ENCODE peak calls at places on chromosome 2, in eight cellular contexts. One of them, this sample, is unnamed.

GRCh38 chr2:23900927-23901322 is 26.0 kb downstream of the ATAD2B start:
- DNase-seq in IMR-90: peak; percentile 94
- DNase-seq in suprapubic skin: no peak
- DNase-seq in hepatocyte: peak; percentile 23
- DNase-seq in H9: no peak
- DNase-seq in transverse colon: peak; percentile 23
- DNase-seq in HL-60: no peak
- DNase-seq in progenitor cell of endocrine pancreas: no peak
- DNase-seq in this sample: no peak

GRCh38 chr2:10305254-10305635 is 2.5 kb downstream of the HPCAL1 start:
- DNase-seq in IMR-90: no peak
- DNase-seq in suprapubic skin: no peak
- DNase-seq in hepatocyte: no peak
- DNase-seq in H9: no peak
- DNase-seq in transverse colon: no peak
- DNase-seq in HL-60: no peak
- DNase-seq in progenitor cell of endocrine pancreas: no peak
- DNase-seq in this sample: peak; percentile 32

GRCh38 chr2:96090527-96090926 is 25.8 kb downstream of the ADRA2B start:
- DNase-seq in IMR-90: peak; percentile 54
- DNase-seq in suprapubic skin: no peak
- DNase-seq in hepatocyte: peak; percentile 34
- DNase-seq in H9: no peak
- DNase-seq in transverse colon: no peak
- DNase-seq in HL-60: no peak
- DNase-seq in progenitor cell of endocrine pancreas: no peak
- DNase-seq in this sample: peak; percentile 5

GRCh38 chr2:179605341-179605740 is 256.1 kb downstream of the ZNF385B start:
- DNase-seq in IMR-90: peak; percentile 45
- DNase-seq in suprapubic skin: no peak
- DNase-seq in hepatocyte: no peak
- DNase-seq in H9: no peak
- DNase-seq in transverse colon: no peak
- DNase-seq in HL-60: no peak
- DNase-seq in progenitor cell of endocrine pancreas: no peak
- DNase-seq in this sample: no peak

GRCh38 chr2:82120648-82121047 is 1816.1 kb upstream of the LRRTM1 start:
- DNase-seq in IMR-90: no peak
- DNase-seq in suprapubic skin: no peak
- DNase-seq in hepatocyte: peak; percentile 4
- DNase-seq in H9: no peak
- DNase-seq in transverse colon: no peak
- DNase-seq in HL-60: no peak
- DNase-seq in progenitor cell of endocrine pancreas: no peak
- DNase-seq in this sample: no peak

GRCh38 chr2:230417436-230417835 is 1.4 kb downstream of the SP100 start:
- DNase-seq in IMR-90: no peak
- DNase-seq in suprapubic skin: no peak
- DNase-seq in hepatocyte: no peak
- DNase-seq in H9: no peak
- DNase-seq in transverse colon: no peak
- DNase-seq in HL-60: no peak
- DNase-seq in progenitor cell of endocrine pancreas: no peak
- DNase-seq in this sample: no peak

GRCh38 chr2:130341562-130342019 is 1.1 kb upstream of the IMP4 start:
- DNase-seq in IMR-90: no peak
- DNase-seq in suprapubic skin: no peak
- DNase-seq in hepatocyte: peak; percentile 48
- DNase-seq in H9: no peak
- DNase-seq in transverse colon: peak; percentile 57
- DNase-seq in HL-60: no peak
- DNase-seq in progenitor cell of endocrine pancreas: no peak
- DNase-seq in this sample: no peak

GRCh38 chr2:212424090-212424489 is 114.5 kb downstream of the ERBB4 start:
- DNase-seq in IMR-90: no peak
- DNase-seq in suprapubic skin: no peak
- DNase-seq in hepatocyte: no peak
- DNase-seq in H9: no peak
- DNase-seq in transverse colon: no peak
- DNase-seq in HL-60: no peak
- DNase-seq in progenitor cell of endocrine pancreas: no peak
- DNase-seq in this sample: no peak

GRCh38 chr2:206080927-206081326 is 5.0 kb downstream of the INO80D start:
- DNase-seq in IMR-90: no peak
- DNase-seq in suprapubic skin: no peak
- DNase-seq in hepatocyte: no peak
- DNase-seq in H9: no peak
- DNase-seq in transverse colon: no peak
- DNase-seq in HL-60: no peak
- DNase-seq in progenitor cell of endocrine pancreas: no peak
- DNase-seq in this sample: no peak

GRCh38 chr2:202249521-202249850 is 11.1 kb upstream of the SUMO1 start:
- DNase-seq in IMR-90: peak; percentile 22
- DNase-seq in suprapubic skin: no peak
- DNase-seq in hepatocyte: no peak
- DNase-seq in H9: no peak
- DNase-seq in transverse colon: no peak
- DNase-seq in HL-60: no peak
- DNase-seq in progenitor cell of endocrine pancreas: no peak
- DNase-seq in this sample: no peak

GRCh38 chr2:38671946-38672345 is 6.0 kb downstream of the GALM start:
- DNase-seq in IMR-90: no peak
- DNase-seq in suprapubic skin: no peak
- DNase-seq in hepatocyte: no peak
- DNase-seq in H9: no peak
- DNase-seq in transverse colon: no peak
- DNase-seq in HL-60: no peak
- DNase-seq in progenitor cell of endocrine pancreas: no peak
- DNase-seq in this sample: no peak

GRCh38 chr2:27378096-27378808 is 2.3 kb downstream of the ZNF513 start:
- DNase-seq in IMR-90: no peak
- DNase-seq in suprapubic skin: no peak
- DNase-seq in hepatocyte: no peak
- DNase-seq in H9: peak; percentile 35
- DNase-seq in transverse colon: no peak
- DNase-seq in HL-60: peak; percentile 30
- DNase-seq in progenitor cell of endocrine pancreas: no peak
- DNase-seq in this sample: no peak

GRCh38 chr2:211534655-211535054 is 978.3 kb downstream of the CPS1 start:
- DNase-seq in IMR-90: no peak
- DNase-seq in suprapubic skin: no peak
- DNase-seq in hepatocyte: no peak
- DNase-seq in H9: no peak
- DNase-seq in transverse colon: no peak
- DNase-seq in HL-60: no peak
- DNase-seq in progenitor cell of endocrine pancreas: no peak
- DNase-seq in this sample: no peak

GRCh38 chr2:134103196-134103595 is 150.7 kb upstream of the MGAT5 start:
- DNase-seq in IMR-90: no peak
- DNase-seq in suprapubic skin: no peak
- DNase-seq in hepatocyte: no peak
- DNase-seq in H9: no peak
- DNase-seq in transverse colon: no peak
- DNase-seq in HL-60: no peak
- DNase-seq in progenitor cell of endocrine pancreas: no peak
- DNase-seq in this sample: no peak

GRCh38 chr2:25347205-25347815 is 5.6 kb upstream of the DNMT3A start:
- DNase-seq in IMR-90: peak; percentile 72
- DNase-seq in suprapubic skin: no peak
- DNase-seq in hepatocyte: peak; percentile 52
- DNase-seq in H9: no peak
- DNase-seq in transverse colon: no peak
- DNase-seq in HL-60: no peak
- DNase-seq in progenitor cell of endocrine pancreas: no peak
- DNase-seq in this sample: no peak

GRCh38 chr2:169361706-169362345 is 508 bp downstream of the LRP2 start:
- DNase-seq in IMR-90: no peak
- DNase-seq in suprapubic skin: no peak
- DNase-seq in hepatocyte: peak; percentile 71
- DNase-seq in H9: peak; percentile 53
- DNase-seq in transverse colon: no peak
- DNase-seq in HL-60: no peak
- DNase-seq in progenitor cell of endocrine pancreas: peak; percentile 71
- DNase-seq in this sample: no peak

GRCh38 chr2:237096201-237096600 is 10.5 kb downstream of the COPS8 start:
- DNase-seq in IMR-90: no peak
- DNase-seq in suprapubic skin: no peak
- DNase-seq in hepatocyte: no peak
- DNase-seq in H9: no peak
- DNase-seq in transverse colon: no peak
- DNase-seq in HL-60: no peak
- DNase-seq in progenitor cell of endocrine pancreas: no peak
- DNase-seq in this sample: no peak

GRCh38 chr2:189350515-189351209 is 90.6 kb upstream of the WDR75 start:
- DNase-seq in IMR-90: peak; percentile 88
- DNase-seq in suprapubic skin: peak; percentile 74
- DNase-seq in hepatocyte: peak; percentile 30
- DNase-seq in H9: no peak
- DNase-seq in transverse colon: no peak
- DNase-seq in HL-60: no peak
- DNase-seq in progenitor cell of endocrine pancreas: no peak
- DNase-seq in this sample: no peak

GRCh38 chr2:173232956-173233744 is 121.5 kb upstream of the CDCA7 start:
- DNase-seq in IMR-90: peak; percentile 26
- DNase-seq in suprapubic skin: no peak
- DNase-seq in hepatocyte: no peak
- DNase-seq in H9: no peak
- DNase-seq in transverse colon: no peak
- DNase-seq in HL-60: no peak
- DNase-seq in progenitor cell of endocrine pancreas: no peak
- DNase-seq in this sample: no peak

GRCh38 chr2:240300261-240300821 is 135.1 kb upstream of the GPC1 start:
- DNase-seq in IMR-90: no peak
- DNase-seq in suprapubic skin: no peak
- DNase-seq in hepatocyte: no peak
- DNase-seq in H9: peak; percentile 27
- DNase-seq in transverse colon: no peak
- DNase-seq in HL-60: no peak
- DNase-seq in progenitor cell of endocrine pancreas: peak; percentile 5
- DNase-seq in this sample: no peak

GRCh38 chr2:115771516-115771915 is 1329.1 kb downstream of the DPP10 start:
- DNase-seq in IMR-90: no peak
- DNase-seq in suprapubic skin: no peak
- DNase-seq in hepatocyte: no peak
- DNase-seq in H9: no peak
- DNase-seq in transverse colon: no peak
- DNase-seq in HL-60: no peak
- DNase-seq in progenitor cell of endocrine pancreas: no peak
- DNase-seq in this sample: no peak
- TF ChIP-seq CTCF in IMR-90: no peak
- TF ChIP-seq CTCF in suprapubic skin: no peak
- TF ChIP-seq CTCF in hepatocyte: no peak
- TF ChIP-seq CTCF in H9: no peak
- TF ChIP-seq CTCF in transverse colon: no peak
- TF ChIP-seq CTCF in HL-60: no peak
- TF ChIP-seq CTCF in progenitor cell of endocrine pancreas: no peak
- TF ChIP-seq CTCF in this sample: no peak

DNA sequence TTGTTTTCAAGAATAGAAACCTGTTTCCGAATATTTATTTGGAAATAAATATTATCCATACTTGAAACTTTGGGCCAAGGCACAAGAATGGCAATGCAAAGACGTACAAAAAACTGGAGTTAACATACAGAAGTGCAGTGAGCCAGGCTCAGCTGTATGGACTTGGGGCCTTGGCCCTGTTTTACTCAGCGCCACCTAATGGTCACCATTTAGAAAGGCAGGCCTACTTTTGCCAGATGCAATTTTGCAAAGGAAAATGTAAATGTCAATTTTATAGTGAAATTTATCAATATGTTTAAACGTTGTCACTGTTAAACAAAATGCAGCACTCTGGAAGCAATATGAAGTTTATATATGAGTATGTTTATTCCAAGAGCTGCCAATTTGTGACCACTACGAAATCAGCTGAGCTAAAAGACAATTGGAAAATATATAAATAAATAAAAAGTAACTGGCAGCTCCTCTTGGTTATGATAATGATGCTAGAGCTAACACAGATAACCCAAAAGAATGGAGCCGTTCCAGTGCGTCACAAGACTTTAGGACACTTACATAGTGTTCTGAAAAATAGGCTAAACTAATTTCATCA is 155.0 kb downstream of the ARHGAP15 start:
- DNase-seq in IMR-90: peak; percentile 50
- DNase-seq in suprapubic skin: no peak
- DNase-seq in hepatocyte: peak; percentile 68
- DNase-seq in H9: no peak
- DNase-seq in transverse colon: no peak
- DNase-seq in HL-60: peak; percentile 52
- DNase-seq in progenitor cell of endocrine pancreas: no peak
- DNase-seq in this sample: no peak
- TF ChIP-seq CTCF in IMR-90: peak; percentile 61
- TF ChIP-seq CTCF in suprapubic skin: peak; percentile 57
- TF ChIP-seq CTCF in hepatocyte: peak; percentile 66
- TF ChIP-seq CTCF in H9: peak; percentile 87
- TF ChIP-seq CTCF in transverse colon: peak; percentile 40
- TF ChIP-seq CTCF in HL-60: peak; percentile 76
- TF ChIP-seq CTCF in progenitor cell of endocrine pancreas: peak; percentile 76
- TF ChIP-seq CTCF in this sample: peak; percentile 90

GRCh38 chr2:31268344-31268743 is 34.4 kb downstream of the EHD3 start:
- DNase-seq in IMR-90: no peak
- DNase-seq in suprapubic skin: no peak
- DNase-seq in hepatocyte: no peak
- DNase-seq in H9: peak; percentile 48
- DNase-seq in transverse colon: no peak
- DNase-seq in HL-60: no peak
- DNase-seq in progenitor cell of endocrine pancreas: no peak
- DNase-seq in this sample: no peak
- TF ChIP-seq CTCF in IMR-90: no peak
- TF ChIP-seq CTCF in suprapubic skin: no peak
- TF ChIP-seq CTCF in hepatocyte: no peak
- TF ChIP-seq CTCF in H9: peak; percentile 42
- TF ChIP-seq CTCF in transverse colon: no peak
- TF ChIP-seq CTCF in HL-60: no peak
- TF ChIP-seq CTCF in progenitor cell of endocrine pancreas: no peak
- TF ChIP-seq CTCF in this sample: no peak

GRCh38 chr2:145547620-145548019 is 1027.7 kb upstream of the ZEB2 start:
- DNase-seq in IMR-90: no peak
- DNase-seq in suprapubic skin: no peak
- DNase-seq in hepatocyte: no peak
- DNase-seq in H9: no peak
- DNase-seq in transverse colon: no peak
- DNase-seq in HL-60: no peak
- DNase-seq in progenitor cell of endocrine pancreas: no peak
- DNase-seq in this sample: no peak

GRCh38 chr2:145543856-145544255 is 1023.9 kb upstream of the ZEB2 start:
- DNase-seq in IMR-90: no peak
- DNase-seq in suprapubic skin: no peak
- DNase-seq in hepatocyte: no peak
- DNase-seq in H9: no peak
- DNase-seq in transverse colon: no peak
- DNase-seq in HL-60: no peak
- DNase-seq in progenitor cell of endocrine pancreas: no peak
- DNase-seq in this sample: no peak

GRCh38 chr2:145548479-145548878 is 1028.6 kb upstream of the ZEB2 start:
- DNase-seq in IMR-90: no peak
- DNase-seq in suprapubic skin: no peak
- DNase-seq in hepatocyte: no peak
- DNase-seq in H9: no peak
- DNase-seq in transverse colon: no peak
- DNase-seq in HL-60: no peak
- DNase-seq in progenitor cell of endocrine pancreas: no peak
- DNase-seq in this sample: no peak

GRCh38 chr2:145543155-145543554 is 1023.2 kb upstream of the ZEB2 start:
- DNase-seq in IMR-90: no peak
- DNase-seq in suprapubic skin: no peak
- DNase-seq in hepatocyte: no peak
- DNase-seq in H9: no peak
- DNase-seq in transverse colon: no peak
- DNase-seq in HL-60: no peak
- DNase-seq in progenitor cell of endocrine pancreas: no peak
- DNase-seq in this sample: no peak

GRCh38 chr2:145546091-145546490 is 1026.2 kb upstream of the ZEB2 start:
- DNase-seq in IMR-90: peak; percentile 76
- DNase-seq in suprapubic skin: no peak
- DNase-seq in hepatocyte: no peak
- DNase-seq in H9: no peak
- DNase-seq in transverse colon: no peak
- DNase-seq in HL-60: no peak
- DNase-seq in progenitor cell of endocrine pancreas: no peak
- DNase-seq in this sample: no peak
- TF ChIP-seq CTCF in IMR-90: peak; percentile 44
- TF ChIP-seq CTCF in suprapubic skin: no peak
- TF ChIP-seq CTCF in hepatocyte: no peak
- TF ChIP-seq CTCF in H9: no peak
- TF ChIP-seq CTCF in transverse colon: no peak
- TF ChIP-seq CTCF in HL-60: no peak
- TF ChIP-seq CTCF in progenitor cell of endocrine pancreas: no peak
- TF ChIP-seq CTCF in this sample: no peak

This sample was measured in CD14-positive monocyte.